ENCODE peak calls at places on chromosome 9, in nine cellular contexts. E is posterior vena cava; T is NCI-H82; J is RCC 7860; F is effector memory CD8-positive, alpha-beta T cell; D is ureter; K is BE2C; M is neural crest cell; C is cardiac fibroblast. U is an unnamed sample.

GRCh38 chr9:15404171-15404570 is 18.5 kb upstream of the SNAPC3 start:
- DNase-seq in E (no peak), T (no peak), J (no peak), F (no peak), D (no peak), K (no peak), M (no peak), C (peak), U (no peak)

GRCh38 chr9:114223564-114224246 is 68.4 kb downstream of the COL27A1 start:
- DNase-seq in E (no peak), T (no peak), J (peak), F (no peak), D (no peak), K (no peak), M (no peak), C (no peak), U (no peak)

GRCh38 chr9:129446828-129447550 is 173.9 kb downstream of the C9orf50 start:
- DNase-seq in E (no peak), T (no peak), J (no peak), F (no peak), D (no peak), K (peak), M (no peak), C (peak), U (peak)

GRCh38 chr9:88759374-88759773 is 224.4 kb downstream of the NXNL2 start:
- DNase-seq in E (no peak), T (peak), J (no peak), F (no peak), D (no peak), K (no peak), M (no peak), C (no peak), U (no peak)

GRCh38 chr9:99340281-99340680 is 118.2 kb downstream of the SEC61B start:
- DNase-seq in E (no peak), T (no peak), J (no peak), F (no peak), D (no peak), K (no peak), M (no peak), C (no peak), U (no peak)

GRCh38 chr9:84206801-84207200 is 133.8 kb downstream of the SLC28A3 start:
- DNase-seq in E (no peak), T (no peak), J (no peak), F (no peak), D (no peak), K (no peak), M (no peak), C (no peak), U (no peak)

GRCh38 chr9:128721487-128722010 is 2.4 kb downstream of the ZDHHC12 start:
- DNase-seq in E (peak), T (no peak), J (no peak), F (no peak), D (no peak), K (no peak), M (no peak), C (no peak), U (no peak)

GRCh38 chr9:69385474-69386091 is 60.6 kb downstream of the ENTREP1 start:
- DNase-seq in E (no peak), T (no peak), J (no peak), F (no peak), D (no peak), K (no peak), M (no peak), C (no peak), U (no peak)

GRCh38 chr9:68507098-68507795 is 33.4 kb downstream of the TMEM252 start:
- DNase-seq in E (no peak), T (peak), J (no peak), F (no peak), D (no peak), K (no peak), M (no peak), C (peak), U (peak)

GRCh38 chr9:95024097-95024671 is 293.3 kb downstream of the FANCC start:
- DNase-seq in E (no peak), T (no peak), J (peak), F (no peak), D (no peak), K (peak), M (no peak), C (no peak), U (peak)

GRCh38 chr9:77215874-77216273 is 38.5 kb downstream of the VPS13A start:
- DNase-seq in E (no peak), T (no peak), J (no peak), F (no peak), D (no peak), K (peak), M (no peak), C (peak), U (peak)

GRCh38 chr9:38392235-38393127 is at the start of gene ALDH1B1:
- DNase-seq in E (peak), T (peak), J (peak), F (peak), D (peak), K (peak), M (peak), C (peak), U (peak)

GRCh38 chr9:109558718-109559151 is 60.6 kb upstream of the PTPN3 start:
- DNase-seq in E (no peak), T (no peak), J (no peak), F (no peak), D (no peak), K (no peak), M (no peak), C (peak), U (no peak)

GRCh38 chr9:82031538-82032280 is 43.1 kb downstream of the SPATA31D1 start:
- DNase-seq in E (peak), T (peak), J (peak), F (no peak), D (peak), K (peak), M (no peak), C (peak), U (peak)

GRCh38 chr9:123938401-123938800 is 8.5 kb upstream of the DENND1A start:
- DNase-seq in E (no peak), T (no peak), J (no peak), F (no peak), D (no peak), K (no peak), M (no peak), C (no peak), U (no peak)

GRCh38 chr9:17627641-17628040 is 48.8 kb downstream of the SH3GL2 start:
- DNase-seq in E (no peak), T (peak), J (no peak), F (no peak), D (no peak), K (no peak), M (no peak), C (no peak), U (no peak)

GRCh38 chr9:89770779-89771178 is 166.0 kb downstream of the GADD45G start:
- DNase-seq in E (peak), T (no peak), J (no peak), F (no peak), D (no peak), K (no peak), M (no peak), C (no peak), U (no peak)

GRCh38 chr9:34651876-34652602 is at the start of gene IL11RA:
- DNase-seq in E (peak), T (peak), J (peak), F (no peak), D (peak), K (peak), M (peak), C (peak), U (peak)

GRCh38 chr9:36188212-36188611 is 2.5 kb upstream of the CLTA start:
- DNase-seq in E (no peak), T (no peak), J (no peak), F (no peak), D (no peak), K (no peak), M (no peak), C (no peak), U (no peak)

GRCh38 chr9:77092536-77092935 is 73.1 kb downstream of the FOXB2 start:
- DNase-seq in E (no peak), T (no peak), J (peak), F (no peak), D (no peak), K (no peak), M (no peak), C (peak), U (peak)

GRCh38 chr9:137390553-137391410 is 32.2 kb downstream of the EXD3 start:
- DNase-seq in E (no peak), T (peak), J (no peak), F (no peak), D (no peak), K (no peak), M (no peak), C (no peak), U (no peak)

GRCh38 chr9:20980713-20981481 is 50.5 kb downstream of the HACD4 start:
- DNase-seq in E (no peak), T (no peak), J (peak), F (no peak), D (no peak), K (no peak), M (no peak), C (peak), U (peak)

GRCh38 chr9:76651114-76651697 is 113.0 kb upstream of the PCA3 start:
- DNase-seq in E (no peak), T (no peak), J (no peak), F (no peak), D (no peak), K (no peak), M (no peak), C (no peak), U (no peak)

GRCh38 chr9:136093331-136093986 is 1.6 kb downstream of the NACC2 start:
- DNase-seq in E (no peak), T (no peak), J (peak), F (no peak), D (no peak), K (no peak), M (no peak), C (peak), U (no peak)

GRCh38 chr9:138040446-138041430 is 163.2 kb downstream of the CACNA1B start:
- DNase-seq in E (peak), T (no peak), J (no peak), F (no peak), D (peak), K (no peak), M (no peak), C (no peak), U (no peak)

GRCh38 chr9:132144708-132145365 is 17.0 kb upstream of the NTNG2 start:
- DNase-seq in E (no peak), T (no peak), J (peak), F (no peak), D (no peak), K (no peak), M (no peak), C (peak), U (peak)

GRCh38 chr9:18756712-18757125 is 276.3 kb downstream of the SAXO1 start:
- DNase-seq in E (no peak), T (no peak), J (no peak), F (no peak), D (no peak), K (no peak), M (no peak), C (no peak), U (no peak)

GRCh38 chr9:100277166-100277979 is 75.4 kb downstream of the TEX10 start:
- DNase-seq in E (no peak), T (no peak), J (peak), F (no peak), D (no peak), K (no peak), M (no peak), C (peak), U (peak)

GRCh38 chr9:123487944-123488343 is 131.9 kb downstream of the CRB2 start:
- DNase-seq in E (no peak), T (no peak), J (no peak), F (no peak), D (no peak), K (no peak), M (no peak), C (no peak), U (peak)

GRCh38 chr9:128276574-128277270 is 646 bp downstream of the SWI5 start:
- DNase-seq in E (no peak), T (peak), J (peak), F (no peak), D (peak), K (peak), M (no peak), C (peak), U (peak)

GRCh38 chr9:81028504-81028903 is 660.8 kb downstream of the TLE1 start:
- DNase-seq in E (no peak), T (no peak), J (peak), F (no peak), D (no peak), K (no peak), M (no peak), C (peak), U (peak)

GRCh38 chr9:80995759-80996158 is 693.6 kb downstream of the TLE1 start:
- DNase-seq in E (no peak), T (no peak), J (no peak), F (no peak), D (no peak), K (no peak), M (no peak), C (peak), U (peak)

GRCh38 chr9:463455-464125 is 248.9 kb downstream of the DOCK8 start:
- DNase-seq in E (no peak), T (no peak), J (no peak), F (no peak), D (no peak), K (no peak), M (no peak), C (no peak), U (no peak)

GRCh38 chr9:99809586-99810357 is 11.9 kb upstream of the NR4A3 start:
- DNase-seq in E (no peak), T (no peak), J (peak), F (no peak), D (no peak), K (no peak), M (no peak), C (no peak), U (peak)

GRCh38 chr9:132465131-132465635 is 55.2 kb downstream of the CFAP77 start:
- DNase-seq in E (no peak), T (no peak), J (no peak), F (no peak), D (no peak), K (no peak), M (no peak), C (no peak), U (no peak)

GRCh38 chr9:37976714-37977477 is 73.0 kb upstream of the SLC25A51 start:
- DNase-seq in E (peak), T (no peak), J (no peak), F (no peak), D (peak), K (no peak), M (no peak), C (peak), U (peak)

GRCh38 chr9:122551371-122551770 is 1.5 kb upstream of the OR1N2 start:
- DNase-seq in E (no peak), T (no peak), J (no peak), F (no peak), D (no peak), K (no peak), M (no peak), C (no peak), U (no peak)

GRCh38 chr9:16150501-16150900 is 597.7 kb downstream of the CCDC171 start:
- DNase-seq in E (no peak), T (peak), J (no peak), F (no peak), D (no peak), K (peak), M (no peak), C (peak), U (peak)

GRCh38 chr9:104780796-104781395 is 17.0 kb downstream of the NIPSNAP3B start:
- DNase-seq in E (no peak), T (peak), J (peak), F (no peak), D (no peak), K (no peak), M (no peak), C (peak), U (peak)

GRCh38 chr9:87267251-87267679 is 230.4 kb upstream of the DAPK1 start:
- DNase-seq in E (no peak), T (no peak), J (no peak), F (no peak), D (no peak), K (no peak), M (no peak), C (peak), U (no peak)

U was measured in amniotic epithelial cell.